ENCODE peak calls at places on chromosomes 1 and 21, in five cellular contexts. One of them, this sample, is unnamed.

GRCh38 chr21:39885119-39885848 is 18.0 kb downstream of the PCP4 start:
- DNase-seq in RWPE1: no peak
- DNase-seq in brain microvascular endothelial cell: no peak
- DNase-seq in AG09319: no peak
- DNase-seq in AG04450: no peak
- DNase-seq in this sample: no peak

GRCh38 chr1:37028981-37029617 is 5.2 kb downstream of the GRIK3 start:
- DNase-seq in RWPE1: no peak
- DNase-seq in AG04450: no peak
- DNase-seq in AG09319: no peak
- DNase-seq in brain microvascular endothelial cell: no peak
- DNase-seq in this sample: no peak

GRCh38 chr1:152220166-152221163 is 3.5 kb downstream of the HRNR start:
- DNase-seq in AG09319: no peak
- DNase-seq in brain microvascular endothelial cell: no peak
- DNase-seq in AG04450: no peak
- DNase-seq in RWPE1: no peak
- DNase-seq in this sample: no peak

GRCh38 chr21:42234464-42235241 is 15.7 kb downstream of the ABCG1 start:
- DNase-seq in brain microvascular endothelial cell: peak
- DNase-seq in AG09319: no peak
- DNase-seq in RWPE1: peak
- DNase-seq in AG04450: no peak
- DNase-seq in this sample: peak

GRCh38 chr1:198465201-198466144 is 75.0 kb downstream of the ATP6V1G3 start:
- DNase-seq in brain microvascular endothelial cell: peak
- DNase-seq in RWPE1: peak
- DNase-seq in AG04450: peak
- DNase-seq in AG09319: peak
- DNase-seq in this sample: no peak

GRCh38 chr1:26161408-26162219 is 2.7 kb downstream of the FAM110D start:
- DNase-seq in RWPE1: peak
- DNase-seq in brain microvascular endothelial cell: no peak
- DNase-seq in AG04450: no peak
- DNase-seq in AG09319: no peak
- DNase-seq in this sample: no peak

GRCh38 chr21:42388740-42389448 is 7.0 kb downstream of the TMPRSS3 start:
- DNase-seq in RWPE1: no peak
- DNase-seq in AG04450: no peak
- DNase-seq in brain microvascular endothelial cell: no peak
- DNase-seq in AG09319: no peak
- DNase-seq in this sample: no peak

GRCh38 chr1:183097438-183098051 is 74.3 kb downstream of the LAMC1 start:
- DNase-seq in brain microvascular endothelial cell: peak
- DNase-seq in AG04450: peak
- DNase-seq in RWPE1: no peak
- DNase-seq in AG09319: peak
- DNase-seq in this sample: no peak

GRCh38 chr1:229629251-229629650 is 3.2 kb downstream of the URB2 start:
- DNase-seq in AG04450: no peak
- DNase-seq in RWPE1: no peak
- DNase-seq in brain microvascular endothelial cell: peak
- DNase-seq in AG09319: no peak
- DNase-seq in this sample: no peak

GRCh38 chr21:35088235-35088865 is 39.2 kb upstream of the RUNX1 start:
- DNase-seq in RWPE1: no peak
- DNase-seq in AG09319: no peak
- DNase-seq in AG04450: no peak
- DNase-seq in brain microvascular endothelial cell: no peak
- DNase-seq in this sample: no peak

GRCh38 chr1:107935396-107936064 is 29.4 kb downstream of the VAV3 start:
- DNase-seq in AG04450: no peak
- DNase-seq in AG09319: no peak
- DNase-seq in RWPE1: peak
- DNase-seq in brain microvascular endothelial cell: no peak
- DNase-seq in this sample: peak

GRCh38 chr1:108154323-108154722 is 45.8 kb downstream of the SLC25A24 start:
- DNase-seq in AG09319: no peak
- DNase-seq in AG04450: no peak
- DNase-seq in RWPE1: peak
- DNase-seq in brain microvascular endothelial cell: no peak
- DNase-seq in this sample: no peak

GRCh38 chr1:167328762-167329483 is 108.2 kb downstream of the POU2F1 start:
- DNase-seq in brain microvascular endothelial cell: no peak
- DNase-seq in AG09319: no peak
- DNase-seq in AG04450: no peak
- DNase-seq in RWPE1: no peak
- DNase-seq in this sample: no peak

GRCh38 chr21:17610862-17611261 is 1.8 kb downstream of the BTG3 start:
- DNase-seq in AG04450: no peak
- DNase-seq in brain microvascular endothelial cell: no peak
- DNase-seq in RWPE1: no peak
- DNase-seq in AG09319: no peak
- DNase-seq in this sample: no peak

GRCh38 chr1:225842074-225842473 is 32.1 kb downstream of the EPHX1 start:
- DNase-seq in RWPE1: no peak
- DNase-seq in AG09319: no peak
- DNase-seq in brain microvascular endothelial cell: no peak
- DNase-seq in AG04450: no peak
- DNase-seq in this sample: no peak

GRCh38 chr1:188140958-188141357 is 1312.2 kb downstream of the PLA2G4A start:
- DNase-seq in AG04450: no peak
- DNase-seq in RWPE1: no peak
- DNase-seq in AG09319: no peak
- DNase-seq in brain microvascular endothelial cell: no peak
- DNase-seq in this sample: no peak

GRCh38 chr1:39098569-39099250 is 72.6 kb downstream of the NDUFS5 start:
- DNase-seq in brain microvascular endothelial cell: peak
- DNase-seq in RWPE1: peak
- DNase-seq in AG04450: peak
- DNase-seq in AG09319: peak
- DNase-seq in this sample: peak

GRCh38 chr1:74767490-74767889 is 34.5 kb downstream of the TYW3 start:
- DNase-seq in brain microvascular endothelial cell: peak
- DNase-seq in RWPE1: peak
- DNase-seq in AG09319: no peak
- DNase-seq in AG04450: no peak
- DNase-seq in this sample: no peak

GRCh38 chr1:241706967-241707366 is 54.9 kb downstream of the WDR64 start:
- DNase-seq in brain microvascular endothelial cell: no peak
- DNase-seq in AG04450: no peak
- DNase-seq in RWPE1: peak
- DNase-seq in AG09319: no peak
- DNase-seq in this sample: no peak

GRCh38 chr1:214658785-214659184 is 55.8 kb downstream of the CENPF start:
- DNase-seq in brain microvascular endothelial cell: peak
- DNase-seq in RWPE1: no peak
- DNase-seq in AG09319: peak
- DNase-seq in AG04450: no peak
- DNase-seq in this sample: no peak

GRCh38 chr1:68112835-68113243 is 62.4 kb upstream of the DIRAS3 start:
- DNase-seq in AG09319: peak
- DNase-seq in AG04450: peak
- DNase-seq in brain microvascular endothelial cell: peak
- DNase-seq in RWPE1: peak
- DNase-seq in this sample: no peak

GRCh38 chr1:59229138-59229537 is 67.8 kb upstream of the FGGY start:
- DNase-seq in AG04450: no peak
- DNase-seq in AG09319: peak
- DNase-seq in RWPE1: no peak
- DNase-seq in brain microvascular endothelial cell: no peak
- DNase-seq in this sample: no peak

GRCh38 chr1:243399561-243400155 is 143.8 kb downstream of the SDCCAG8 start:
- DNase-seq in AG09319: no peak
- DNase-seq in RWPE1: no peak
- DNase-seq in brain microvascular endothelial cell: no peak
- DNase-seq in AG04450: no peak
- DNase-seq in this sample: no peak

GRCh38 chr1:164240081-164240480 is 318.9 kb upstream of the PBX1 start:
- DNase-seq in AG04450: no peak
- DNase-seq in brain microvascular endothelial cell: no peak
- DNase-seq in AG09319: no peak
- DNase-seq in RWPE1: peak
- DNase-seq in this sample: no peak
- TF ChIP-seq CTCF in AG04450: no peak
- TF ChIP-seq CTCF in brain microvascular endothelial cell: peak
- TF ChIP-seq CTCF in AG09319: peak
- TF ChIP-seq CTCF in RWPE1: no peak
- TF ChIP-seq CTCF in this sample: no peak

DNA sequence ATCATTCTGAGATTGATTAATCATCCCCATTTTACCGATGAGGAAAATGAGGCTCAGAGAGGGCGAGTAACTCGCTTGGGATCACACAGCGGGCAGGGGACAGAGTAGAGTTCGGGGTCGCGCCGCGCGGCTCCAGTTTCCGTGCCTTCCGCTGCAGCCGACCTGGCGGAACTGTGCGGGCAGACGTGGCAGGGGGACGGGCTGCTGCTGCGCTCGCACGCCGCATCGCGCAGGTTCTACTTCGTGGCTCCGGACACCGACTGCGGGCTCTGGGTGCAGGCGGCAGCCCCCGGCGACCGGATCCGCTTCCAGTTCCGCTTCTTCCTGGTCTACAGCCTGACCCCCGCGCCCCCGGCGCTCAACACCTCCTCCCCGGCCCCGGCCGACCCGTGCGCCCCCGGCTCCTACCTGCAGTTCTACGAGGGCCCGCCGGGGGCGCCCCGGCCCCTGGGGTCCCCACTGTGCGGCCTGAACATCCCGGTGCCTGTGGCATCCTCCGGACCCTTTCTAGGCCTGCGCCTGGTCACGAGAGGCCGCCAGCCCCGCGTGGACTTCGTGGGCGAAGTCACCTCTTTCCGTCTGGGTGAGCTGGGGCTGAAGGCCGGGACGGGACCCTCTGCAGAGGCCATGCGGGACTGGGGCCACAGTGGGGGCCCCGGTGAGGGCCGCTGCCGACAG is 2.3 kb downstream of the LDLRAD2 start:
- DNase-seq in AG04450: no peak
- DNase-seq in brain microvascular endothelial cell: no peak
- DNase-seq in AG09319: no peak
- DNase-seq in RWPE1: no peak
- DNase-seq in this sample: no peak
- TF ChIP-seq CTCF in AG04450: peak
- TF ChIP-seq CTCF in brain microvascular endothelial cell: peak
- TF ChIP-seq CTCF in AG09319: peak
- TF ChIP-seq CTCF in RWPE1: peak
- TF ChIP-seq CTCF in this sample: peak

DNA sequence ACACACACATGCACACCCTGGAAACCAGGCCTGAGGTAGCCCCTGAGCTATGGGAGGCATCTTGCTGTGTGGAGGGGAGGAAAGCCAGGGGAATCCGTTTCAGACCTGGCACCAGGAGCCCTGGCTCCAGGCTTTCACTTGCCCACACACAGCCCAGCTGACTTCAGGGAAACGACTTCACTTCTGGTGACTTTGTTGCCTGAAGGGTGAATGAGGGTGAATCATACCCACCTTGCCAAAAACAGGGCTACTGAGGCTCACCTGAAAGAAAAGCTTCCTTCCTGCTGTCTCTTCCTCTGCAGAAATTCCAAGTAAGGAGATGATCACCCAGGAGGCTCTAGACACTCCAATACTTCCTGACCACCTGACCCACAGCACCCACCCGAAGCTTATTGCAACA is 136.1 kb upstream of the NGF start:
- DNase-seq in brain microvascular endothelial cell: no peak
- DNase-seq in AG09319: no peak
- DNase-seq in RWPE1: peak
- DNase-seq in AG04450: no peak
- DNase-seq in this sample: no peak
- TF ChIP-seq CTCF in brain microvascular endothelial cell: no peak
- TF ChIP-seq CTCF in AG09319: no peak
- TF ChIP-seq CTCF in RWPE1: no peak
- TF ChIP-seq CTCF in AG04450: no peak
- TF ChIP-seq CTCF in this sample: no peak

DNA sequence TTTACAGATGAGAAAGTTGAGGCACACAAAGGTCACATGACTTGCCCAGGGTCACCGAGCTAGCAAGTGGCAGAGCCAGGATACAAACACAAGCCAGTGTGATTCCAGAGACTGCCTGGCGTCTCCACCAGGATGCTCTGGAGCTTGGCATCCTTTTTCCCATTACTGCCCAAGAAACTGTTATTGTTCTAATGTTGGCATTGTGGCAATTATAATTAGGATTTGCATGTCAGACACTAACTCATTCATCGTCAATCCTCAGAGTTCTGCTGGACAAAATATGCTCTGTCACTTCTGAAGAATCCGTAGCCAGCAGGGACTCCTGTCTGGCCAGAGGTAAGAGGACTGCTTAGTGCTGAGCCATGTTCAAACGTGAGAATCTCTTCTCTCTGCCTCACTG is 8.8 kb downstream of the KAZN start:
- DNase-seq in RWPE1: no peak
- DNase-seq in AG09319: no peak
- DNase-seq in AG04450: no peak
- DNase-seq in brain microvascular endothelial cell: no peak
- DNase-seq in this sample: no peak
- TF ChIP-seq CTCF in RWPE1: no peak
- TF ChIP-seq CTCF in AG09319: no peak
- TF ChIP-seq CTCF in AG04450: no peak
- TF ChIP-seq CTCF in brain microvascular endothelial cell: no peak
- TF ChIP-seq CTCF in this sample: no peak

GRCh38 chr1:9294910-9295636 is 2.4 kb downstream of the SPSB1 start:
- DNase-seq in RWPE1: no peak
- DNase-seq in brain microvascular endothelial cell: peak
- DNase-seq in AG09319: peak
- DNase-seq in AG04450: no peak
- DNase-seq in this sample: no peak
- TF ChIP-seq CTCF in RWPE1: no peak
- TF ChIP-seq CTCF in brain microvascular endothelial cell: peak
- TF ChIP-seq CTCF in AG09319: peak
- TF ChIP-seq CTCF in AG04450: peak
- TF ChIP-seq CTCF in this sample: no peak

DNA sequence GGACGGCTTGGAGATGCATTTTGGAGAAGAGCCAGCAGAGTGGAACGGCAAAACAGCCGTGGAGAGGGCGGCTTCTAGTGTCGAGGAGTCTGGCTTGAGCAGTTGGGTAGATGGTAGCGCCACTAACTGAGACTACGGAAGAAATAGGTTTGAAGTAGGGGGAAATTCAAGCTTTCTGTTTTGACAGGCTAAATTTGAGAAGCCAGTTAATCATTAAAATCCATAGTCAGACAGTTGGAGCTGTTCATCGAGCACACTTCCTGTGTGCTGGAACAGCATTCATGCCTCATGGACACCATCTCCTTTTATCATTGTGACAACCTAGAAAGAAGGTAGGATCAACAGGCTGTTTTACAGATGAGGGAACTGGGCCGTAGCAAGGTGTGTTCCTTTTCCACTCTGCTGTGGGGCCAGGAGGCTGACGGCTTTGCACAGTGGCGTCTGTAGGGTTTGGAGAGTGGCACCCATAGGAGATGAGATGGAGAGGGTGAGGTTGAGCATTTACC is 3.4 kb upstream of the PKLR start:
- DNase-seq in brain microvascular endothelial cell: no peak
- DNase-seq in AG09319: no peak
- DNase-seq in RWPE1: no peak
- DNase-seq in AG04450: no peak
- DNase-seq in this sample: no peak
- TF ChIP-seq CTCF in brain microvascular endothelial cell: no peak
- TF ChIP-seq CTCF in AG09319: no peak
- TF ChIP-seq CTCF in RWPE1: no peak
- TF ChIP-seq CTCF in AG04450: no peak
- TF ChIP-seq CTCF in this sample: no peak

This sample was measured in CD14-positive monocyte.